ENCODE peak calls at places on chromosomes 1 and 21, in ten cellular contexts. E is GM20000, M is OCI-LY7, H is heart right ventricle, B is fibroblast of mammary gland, D is dorsolateral prefrontal cortex, G is HFF-Myc, I is tibial artery, J is left lung, Z is body of pancreas. L is an unnamed sample.

GRCh38 chr1:77313491-77313890 is 31.7 kb downstream of the AK5 start:
- DNase-seq in E (no peak), M (peak), H (no peak), B (peak), D (no peak), G (peak), I (no peak), J (no peak), Z (peak), L (no peak)

GRCh38 chr1:184518958-184519357 is 132.1 kb downstream of the C1orf21 start:
- DNase-seq in E (no peak), M (no peak), H (no peak), B (no peak), D (no peak), G (no peak), I (no peak), J (no peak), Z (no peak), L (no peak)

GRCh38 chr1:98001764-98002163 is 80.9 kb upstream of the DPYD start:
- DNase-seq in E (no peak), M (no peak), H (no peak), B (peak), D (no peak), G (no peak), I (no peak), J (no peak), Z (no peak), L (no peak)

GRCh38 chr1:206933333-206933945 is 11.7 kb upstream of the FCMR start:
- DNase-seq in E (peak), M (peak), H (no peak), B (no peak), D (no peak), G (no peak), I (no peak), J (peak), Z (peak), L (no peak)

GRCh38 chr21:29166853-29167252 is 36.4 kb downstream of the MAP3K7CL start:
- DNase-seq in E (no peak), M (no peak), H (no peak), B (no peak), D (no peak), G (no peak), I (no peak), J (no peak), Z (no peak), L (no peak)

GRCh38 chr1:186559601-186560116 is 98.7 kb upstream of the PDC start:
- DNase-seq in E (no peak), M (no peak), H (no peak), B (no peak), D (no peak), G (peak), I (no peak), J (no peak), Z (no peak), L (no peak)

GRCh38 chr1:172040466-172040865 is 199.2 kb downstream of the DNM3 start:
- DNase-seq in E (no peak), M (no peak), H (no peak), B (peak), D (no peak), G (peak), I (no peak), J (no peak), Z (no peak), L (no peak)

GRCh38 chr1:11961230-11961629 is 19.0 kb upstream of the MFN2 start:
- DNase-seq in E (no peak), M (no peak), H (no peak), B (peak), D (no peak), G (no peak), I (no peak), J (no peak), Z (no peak), L (no peak)

GRCh38 chr1:117501275-117501674 is 104.6 kb upstream of the TENT5C start:
- DNase-seq in E (no peak), M (no peak), H (no peak), B (peak), D (no peak), G (peak), I (no peak), J (no peak), Z (no peak), L (no peak)

GRCh38 chr1:225430301-225430700 is 2.5 kb upstream of the LBR start:
- DNase-seq in E (no peak), M (no peak), H (no peak), B (no peak), D (no peak), G (no peak), I (no peak), J (no peak), Z (no peak), L (no peak)

DNA sequence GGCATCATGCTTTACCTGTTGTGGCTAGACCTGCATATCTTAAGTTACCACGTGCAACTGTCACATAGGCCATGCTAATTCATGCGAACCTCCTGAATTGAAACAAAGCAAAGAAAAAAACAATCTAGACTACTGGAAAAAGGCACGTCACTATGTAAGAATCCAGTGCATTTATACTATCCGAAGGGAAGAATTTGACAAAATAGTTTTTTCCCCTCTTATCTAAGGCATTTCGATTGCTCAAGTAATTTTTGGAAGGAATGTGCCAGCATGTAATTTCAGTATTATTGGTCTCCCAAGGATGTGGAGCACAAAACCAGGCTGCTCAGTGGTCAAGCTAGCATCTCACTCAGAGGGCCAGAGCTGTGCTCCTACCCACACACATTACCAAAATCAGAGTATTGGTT is 31.5 kb upstream of the C1orf198 start:
- DNase-seq in E (no peak), M (no peak), H (no peak), B (peak), D (no peak), G (no peak), I (no peak), J (no peak), Z (no peak), L (no peak)
- TF ChIP-seq CTCF in E (no peak), M (no peak), H (no peak), B (no peak), D (no peak), G (no peak), I (no peak), J (no peak), Z (no peak), L (no peak)

GRCh38 chr1:8825985-8826481 is 8.6 kb upstream of the RERE start:
- DNase-seq in E (no peak), M (no peak), H (no peak), B (peak), D (no peak), G (peak), I (peak), J (no peak), Z (no peak), L (no peak)

GRCh38 chr1:8836228-8836627 is 18.8 kb upstream of the RERE start:
- DNase-seq in E (no peak), M (no peak), H (no peak), B (no peak), D (no peak), G (no peak), I (no peak), J (no peak), Z (no peak), L (no peak)

GRCh38 chr1:8831329-8831728 is 13.9 kb upstream of the RERE start:
- DNase-seq in E (no peak), M (no peak), H (no peak), B (no peak), D (no peak), G (no peak), I (no peak), J (peak), Z (no peak), L (no peak)
- TF ChIP-seq CTCF in E (no peak), M (peak), H (peak), B (peak), D (peak), G (peak), I (no peak), J (no peak), Z (no peak), L (no peak)

GRCh38 chr1:18302788-18303413 is 177.8 kb upstream of the KLHDC7A start:
- DNase-seq in E (peak), M (peak), H (no peak), B (no peak), D (no peak), G (no peak), I (no peak), J (no peak), Z (no peak), L (no peak)
- TF ChIP-seq CTCF in E (peak), M (peak), H (peak), B (peak), D (peak), G (peak), I (no peak), J (no peak), Z (no peak), L (peak)

DNA sequence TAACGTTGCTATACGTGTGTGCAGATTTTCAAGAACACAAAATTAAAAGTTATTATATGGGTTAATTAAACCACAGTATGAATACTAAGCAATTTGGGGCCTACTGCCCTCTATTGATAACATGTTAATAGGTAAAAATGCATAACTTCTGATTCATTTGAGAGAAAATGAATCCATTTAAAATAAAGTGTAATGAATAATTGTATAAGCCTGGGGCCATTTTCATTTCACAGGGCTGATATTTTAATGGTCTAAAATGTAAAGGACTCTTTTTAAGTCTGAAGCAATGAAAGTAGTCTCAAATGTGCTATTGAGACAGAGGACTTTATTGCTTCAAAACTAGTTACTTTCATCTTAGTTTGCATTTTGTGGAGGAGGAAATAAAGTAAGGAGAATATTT is 155.4 kb downstream of the TLR5 start:
- DNase-seq in E (no peak), M (no peak), H (no peak), B (no peak), D (no peak), G (no peak), I (no peak), J (no peak), Z (no peak), L (no peak)
- TF ChIP-seq CTCF in E (no peak), M (peak), H (peak), B (peak), D (no peak), G (no peak), I (no peak), J (no peak), Z (no peak), L (no peak)

GRCh38 chr1:153509729-153510354 is 25.9 kb downstream of the S100A6 start:
- DNase-seq in E (peak), M (peak), H (no peak), B (peak), D (no peak), G (no peak), I (no peak), J (no peak), Z (peak), L (peak)
- TF ChIP-seq CTCF in E (peak), M (peak), H (peak), B (peak), D (peak), G (peak), I (peak), J (peak), Z (peak), L (peak)

DNA sequence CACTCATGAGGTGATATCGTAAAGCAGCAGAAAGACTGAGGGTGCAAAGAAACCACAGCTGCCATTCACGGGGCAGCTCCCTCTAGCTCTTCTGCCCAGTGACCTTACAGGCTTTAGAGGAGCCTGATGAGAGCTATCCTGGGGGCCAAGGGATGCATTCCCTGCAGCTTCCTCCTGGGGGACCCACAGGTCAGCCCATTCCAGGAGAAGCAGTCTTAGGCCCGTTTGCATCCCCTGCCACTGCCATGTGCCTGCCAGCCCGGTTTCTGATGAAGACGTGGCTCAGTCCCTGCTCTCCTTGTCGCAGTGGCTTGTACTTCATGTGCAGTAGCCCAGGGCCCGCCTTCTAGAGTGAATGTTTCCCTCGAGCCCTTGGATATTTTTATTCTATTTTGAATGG is 22.8 kb downstream of the ATP5PO start:
- DNase-seq in E (no peak), M (peak), H (no peak), B (no peak), D (no peak), G (no peak), I (no peak), J (no peak), Z (no peak), L (no peak)
- TF ChIP-seq CTCF in E (no peak), M (peak), H (no peak), B (peak), D (no peak), G (peak), I (no peak), J (no peak), Z (no peak), L (no peak)

GRCh38 chr1:15678578-15678977 is 5.5 kb upstream of the PLEKHM2 start:
- DNase-seq in E (no peak), M (peak), H (no peak), B (peak), D (no peak), G (peak), I (no peak), J (no peak), Z (no peak), L (no peak)
- TF ChIP-seq CTCF in E (no peak), M (no peak), H (no peak), B (no peak), D (no peak), G (no peak), I (no peak), J (no peak), Z (no peak), L (no peak)

L was measured in Peyer's patch.